ENCODE peak calls at places on chromosomes 6 and 20, in ten cellular contexts. J is heart left ventricle, K is adrenal gland, I is tibial nerve, S is right lobe of liver, B is IMR-90, O is body of pancreas, C is testis, U is spleen, N is sigmoid colon. Y is an unnamed sample. For H3K36me3, the result is how much of the 10 kb centered on the place peaks cover.

GRCh38 chr6:7479801-7480266 is 61.6 kb upstream of the DSP start:
- DNase-seq in B (peak), J (no peak), C (no peak), I (peak), N (no peak), O (peak), K (peak), U (no peak), S (no peak), Y (no peak)

GRCh38 chr20:62776035-62776691 is 20.1 kb upstream of the MRGBP start:
- DNase-seq in S (no peak), C (no peak), J (no peak), I (no peak), U (no peak), K (no peak), O (no peak), N (no peak), B (no peak), Y (no peak)

GRCh38 chr6:113622254-113622653 is 234.9 kb upstream of the MARCKS start:
- DNase-seq in S (no peak), I (no peak), U (no peak), J (no peak), C (no peak), N (no peak), K (no peak), B (no peak), O (no peak), Y (no peak)

GRCh38 chr6:31393932-31394331 is 9.5 kb upstream of the MICA start:
- DNase-seq in S (no peak), K (no peak), I (no peak), U (no peak), N (no peak), J (no peak), O (no peak), C (no peak), B (peak), Y (no peak)

GRCh38 chr6:37547564-37548061 is 47.9 kb upstream of the CCDC167 start:
- DNase-seq in N (no peak), O (no peak), K (peak), I (no peak), B (peak), J (peak), U (no peak), C (peak), S (no peak), Y (no peak)

GRCh38 chr6:90421656-90422055 is 125.0 kb upstream of the BACH2 start:
- DNase-seq in B (no peak), U (no peak), K (no peak), O (no peak), N (no peak), C (no peak), I (no peak), J (no peak), S (no peak), Y (no peak)

GRCh38 chr20:51480507-51481270 is 61.8 kb downstream of the NFATC2 start:
- DNase-seq in I (no peak), B (no peak), K (no peak), U (peak), O (no peak), C (no peak), S (no peak), N (no peak), J (no peak), Y (no peak)

GRCh38 chr6:107657755-107658461 is 166.2 kb downstream of the SCML4 start:
- DNase-seq in K (peak), N (peak), O (peak), J (peak), C (no peak), S (peak), I (peak), U (peak), B (peak), Y (no peak)

GRCh38 chr6:45075246-45075645 is 252.9 kb upstream of the RUNX2 start:
- DNase-seq in B (peak), C (no peak), I (no peak), S (no peak), K (no peak), N (no peak), O (no peak), U (no peak), J (no peak), Y (no peak)

GRCh38 chr6:121305957-121306607 is 28.2 kb downstream of the TBC1D32 start:
- DNase-seq in B (peak), S (no peak), U (no peak), N (no peak), C (no peak), J (no peak), O (no peak), I (no peak), K (no peak), Y (no peak)

GRCh38 chr6:90454835-90455427 is 131.9 kb downstream of the MAP3K7 start:
- DNase-seq in C (no peak), U (no peak), J (no peak), K (no peak), N (no peak), O (no peak), I (no peak), B (no peak), S (no peak), Y (no peak)

GRCh38 chr6:152318278-152318677 is 318.9 kb downstream of the SYNE1 start:
- DNase-seq in U (no peak), B (peak), I (peak), K (no peak), C (no peak), N (no peak), O (no peak), S (no peak), J (no peak), Y (no peak)

GRCh38 chr20:38453941-38454340 is 18.7 kb upstream of the RALGAPB start:
- DNase-seq in U (no peak), I (no peak), S (no peak), O (no peak), B (no peak), C (no peak), J (no peak), K (no peak), N (peak), Y (no peak)

GRCh38 chr6:167849846-167850459 is 23.2 kb downstream of the AFDN start:
- DNase-seq in C (no peak), O (peak), U (no peak), J (no peak), K (no peak), S (no peak), I (no peak), N (no peak), B (no peak), Y (peak)

GRCh38 chr20:54377992-54378773 is 97.2 kb upstream of the DOK5 start:
- DNase-seq in B (no peak), O (no peak), U (no peak), K (no peak), C (no peak), J (no peak), N (no peak), I (no peak), S (no peak), Y (no peak)

GRCh38 chr6:143967861-143968498 is 40.1 kb downstream of the PLAGL1 start:
- DNase-seq in U (no peak), J (no peak), O (no peak), C (no peak), B (peak), S (no peak), K (peak), I (no peak), N (no peak), Y (no peak)

GRCh38 chr20:34311118-34312023 is 8.2 kb upstream of the AHCY start:
- DNase-seq in O (peak), B (no peak), K (no peak), C (peak), U (no peak), S (peak), J (peak), N (no peak), I (no peak), Y (no peak)

GRCh38 chr6:116244284-116244683 is 9.6 kb downstream of the TSPYL4 start:
- DNase-seq in U (no peak), S (no peak), N (no peak), C (no peak), J (no peak), B (no peak), O (peak), I (no peak), K (no peak), Y (no peak)

GRCh38 chr6:3039384-3039783 is 28.9 kb upstream of the RIPK1 start:
- DNase-seq in K (no peak), S (no peak), I (no peak), O (no peak), U (no peak), B (no peak), C (no peak), N (no peak), J (no peak), Y (no peak)

GRCh38 chr6:52454556-52454955 is 34.4 kb downstream of the EFHC1 start:
- DNase-seq in C (no peak), S (no peak), J (no peak), O (no peak), B (peak), U (no peak), K (no peak), I (no peak), N (no peak), Y (no peak)

GRCh38 chr6:5679696-5680494 is 326.8 kb downstream of the NRN1 start:
- DNase-seq in N (no peak), C (no peak), S (no peak), J (no peak), I (no peak), K (no peak), B (no peak), U (no peak), O (no peak), Y (no peak)

GRCh38 chr6:9397981-9398559 is 962.7 kb upstream of the SLC35B3 start:
- DNase-seq in B (no peak), J (peak), U (no peak), O (peak), K (no peak), C (no peak), N (no peak), S (peak), I (no peak), Y (no peak)

GRCh38 chr6:89204096-89204495 is 13.1 kb downstream of the GABRR1 start:
- DNase-seq in I (no peak), O (no peak), C (no peak), K (no peak), J (no peak), S (no peak), U (no peak), N (no peak), B (no peak), Y (no peak)

GRCh38 chr6:99471638-99472037 is 43.6 kb downstream of the USP45 start:
- DNase-seq in C (no peak), B (no peak), N (no peak), K (no peak), O (peak), U (no peak), I (no peak), S (no peak), J (no peak), Y (no peak)

GRCh38 chr6:133247581-133247980 is 6.4 kb downstream of the EYA4 start:
- DNase-seq in C (no peak), N (no peak), J (no peak), U (no peak), K (no peak), B (no peak), S (no peak), I (no peak), O (no peak), Y (no peak)

GRCh38 chr20:47008842-47009518 is 114.3 kb downstream of the EYA2 start:
- DNase-seq in O (no peak), K (no peak), N (no peak), U (peak), S (no peak), C (no peak), I (no peak), B (no peak), J (no peak), Y (no peak)

GRCh38 chr6:47111685-47112084 is 69.6 kb upstream of the ADGRF1 start:
- DNase-seq in B (peak), S (no peak), U (no peak), K (no peak), C (no peak), J (no peak), N (no peak), O (no peak), I (no peak), Y (no peak)

DNA sequence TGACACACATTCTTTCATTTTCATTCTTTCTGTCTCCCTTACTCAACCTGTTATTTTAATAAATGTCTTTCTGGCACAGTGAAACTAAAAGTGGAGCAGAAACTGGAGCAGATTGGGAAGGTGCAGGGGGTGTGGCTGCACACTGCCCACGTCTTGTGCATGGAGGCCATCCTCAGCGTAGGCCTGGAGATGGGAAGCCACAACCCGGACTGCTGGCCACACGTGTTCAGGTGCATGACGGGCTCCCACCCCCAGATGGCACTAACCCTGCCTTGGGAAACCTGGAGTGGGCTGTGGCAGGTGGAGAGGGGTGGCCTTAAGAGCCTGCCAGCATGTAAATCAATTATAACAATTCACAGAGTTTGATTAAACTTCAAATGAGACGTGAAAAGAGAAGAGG is 71.4 kb upstream of the PBOV1 start:
- DNase-seq in S (peak), U (peak), I (no peak), K (no peak), B (no peak), C (no peak), J (peak), O (peak), N (no peak), Y (no peak)
- TF ChIP-seq CTCF in S (peak), U (peak), I (no peak), K (no peak), B (peak), C (no peak), J (no peak), O (peak), N (no peak), Y (no peak)

GRCh38 chr6:147226163-147226724 is 22.0 kb downstream of the STXBP5 start:
- DNase-seq in N (no peak), K (no peak), J (no peak), O (no peak), U (no peak), B (no peak), S (no peak), I (no peak), C (no peak), Y (no peak)
- TF ChIP-seq POLR2A in N (no peak), K (no peak), J (no peak), O (no peak), U (no peak), B (no peak), S (no peak), I (no peak), C (no peak), Y (no peak)

DNA sequence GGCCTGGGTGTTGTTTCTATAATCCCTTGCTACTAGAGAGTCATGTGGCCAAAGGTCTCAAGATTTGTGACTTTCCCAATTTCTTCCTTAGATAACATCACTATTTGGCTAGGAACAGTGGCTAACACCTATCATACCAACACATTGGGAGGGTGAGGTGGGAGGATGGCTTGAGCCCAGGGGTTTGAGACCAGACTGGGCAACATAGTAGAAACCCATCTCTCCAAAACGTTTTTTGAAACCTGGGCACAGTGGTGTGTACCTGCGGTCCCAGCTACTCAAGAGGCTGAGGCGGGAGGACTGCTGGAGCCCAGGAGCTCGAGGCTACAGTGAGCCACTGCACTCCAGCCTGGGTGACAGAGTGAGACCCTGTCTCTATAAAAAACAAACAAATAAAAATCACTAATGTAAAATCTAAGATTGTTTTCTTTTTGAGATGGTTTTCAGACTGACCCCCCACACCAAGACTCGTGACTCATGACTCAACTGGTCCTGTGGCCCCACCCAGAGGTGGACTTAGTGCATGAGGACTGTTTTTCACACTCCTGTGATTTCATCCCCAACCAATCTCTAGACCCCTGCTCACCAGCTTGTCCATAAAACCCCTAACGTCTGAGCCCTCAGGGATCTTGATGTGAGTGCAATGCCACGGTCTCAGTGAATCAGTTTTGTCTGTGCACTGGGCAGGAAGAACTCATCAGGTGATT is 48.3 kb upstream of the KIF16B start:
- DNase-seq in O (no peak), C (no peak), U (no peak), I (no peak), J (no peak), K (no peak), N (no peak), B (no peak), S (no peak), Y (no peak)
- H3K36me3 ChIP-seq in O (under half), C (under half), U (under half), I (under half), J (under half), K (under half), N (under half), B (under half), S (under half), Y (under half)

DNA sequence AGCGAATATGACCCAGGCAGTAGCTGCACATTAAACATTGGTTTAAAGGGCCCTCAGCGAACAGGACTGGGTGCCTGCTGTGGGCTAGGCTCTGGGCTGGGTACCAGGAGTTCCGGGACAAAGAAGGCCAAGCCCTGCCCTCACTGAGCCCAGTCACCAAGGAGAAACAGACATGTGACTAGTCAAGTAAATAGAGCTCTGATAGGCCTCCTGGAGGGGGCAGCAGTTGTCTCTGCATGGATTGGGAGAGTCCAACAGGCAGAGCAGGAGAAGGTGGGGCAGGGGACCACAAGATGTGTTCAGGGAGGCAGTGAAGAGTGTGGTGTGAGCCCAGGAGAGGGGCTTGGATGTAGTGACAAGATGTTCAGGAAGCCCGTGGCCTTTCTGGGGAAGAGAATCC is 3.1 kb downstream of the HM13 start:
- DNase-seq in N (no peak), C (peak), O (peak), K (peak), S (peak), J (peak), U (no peak), I (peak), B (peak), Y (no peak)
- TF ChIP-seq CTCF in N (no peak), C (no peak), O (peak), K (no peak), S (no peak), J (no peak), U (no peak), I (no peak), B (peak), Y (no peak)

GRCh38 chr20:3767434-3768341 is at the start of gene ADISSP:
- DNase-seq in B (peak), N (peak), U (peak), C (peak), O (peak), I (peak), J (peak), K (peak), S (peak), Y (peak)
- TF ChIP-seq POLR2A in B (peak), N (peak), U (no peak), C (no peak), O (peak), I (peak), J (peak), K (peak), S (peak), Y (no peak)

GRCh38 chr6:43347444-43347843 is 22.0 kb downstream of the ZNF318 start:
- DNase-seq in B (no peak), S (no peak), C (no peak), U (no peak), K (no peak), I (no peak), O (no peak), N (no peak), J (no peak), Y (no peak)

GRCh38 chr6:43347021-43347420 is 22.4 kb downstream of the ZNF318 start:
- DNase-seq in O (no peak), U (no peak), J (no peak), S (no peak), B (no peak), K (no peak), I (no peak), C (no peak), N (no peak), Y (no peak)
- H3K36me3 ChIP-seq in O (under half), U (half or more), J (half or more), S (under half), B (under half), K (half or more), I (under half), C (under half), N (half or more), Y (under half)

DNA sequence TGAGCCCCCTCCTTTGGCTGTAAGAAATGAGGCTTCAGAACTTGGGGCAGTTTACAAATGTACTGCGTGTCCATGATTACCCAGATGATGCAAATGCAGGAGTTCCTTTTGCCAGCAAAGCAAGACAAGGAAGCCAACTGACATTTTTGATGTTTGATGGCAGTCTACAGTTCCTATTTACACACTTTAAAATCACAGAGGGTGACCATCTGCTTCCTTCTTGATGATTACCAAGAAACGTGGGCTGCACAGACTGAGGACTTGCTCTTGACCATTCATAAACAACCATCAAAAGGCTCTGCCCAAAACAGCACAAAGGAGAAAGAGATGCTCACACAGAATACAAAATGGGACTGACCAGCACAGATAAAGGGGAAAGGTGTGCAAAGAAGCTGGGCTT is 79.8 kb upstream of the TRAF3IP2 start:
- DNase-seq in I (no peak), J (no peak), U (no peak), K (no peak), B (no peak), O (no peak), S (no peak), C (no peak), N (no peak), Y (no peak)
- TF ChIP-seq CTCF in I (no peak), J (no peak), U (no peak), K (no peak), B (no peak), O (no peak), S (no peak), C (no peak), N (no peak), Y (no peak)

GRCh38 chr6:96897396-96898240 is at the start of gene NDUFAF4:
- DNase-seq in J (peak), N (peak), I (peak), B (peak), S (peak), O (peak), K (peak), U (peak), C (peak), Y (peak)
- TF ChIP-seq POLR2A in J (peak), N (peak), I (peak), B (peak), S (peak), O (peak), K (no peak), U (no peak), C (no peak), Y (peak)